ENCODE peak calls at places on chromosomes 13 and 19, in four cellular contexts. N is activated CD8-positive, alpha-beta memory T cell treated with anti-CD3 and anti-CD28 coated beads for 48 hours; C is stimulated activated CD4-positive, alpha-beta T cell treated with anti-CD3 and anti-CD28 coated beads, TNF-alpha, amount 100 ng/mL, for 4 hours; E is cardiac fibroblast. M is an unnamed sample.

GRCh38 chr19:10286803-10287737 is at the start of gene ICAM4:
- DNase-seq in C (no peak), E (peak; percentile 75), N (no peak), M (no peak)

GRCh38 chr19:28472843-28473242 is 740.1 kb downstream of the UQCRFS1 start:
- DNase-seq in C (no peak), E (no peak), N (no peak), M (no peak)

GRCh38 chr13:51444922-51445321 is 7.9 kb downstream of the INTS6 start:
- DNase-seq in C (no peak), N (no peak), E (peak; percentile 78), M (no peak)

GRCh38 chr19:49132974-49133609 is 13.7 kb downstream of the PPFIA3 start:
- DNase-seq in N (no peak), C (peak; percentile 26), E (no peak), M (no peak)

GRCh38 chr19:17243340-17243853 is 2.3 kb downstream of the NR2F6 start:
- DNase-seq in C (no peak), N (no peak), E (no peak), M (no peak)

GRCh38 chr19:57241181-57241580 is 749 bp downstream of the ZNF805 start:
- DNase-seq in C (no peak), N (no peak), E (peak; percentile 51), M (no peak)

GRCh38 chr13:95603887-95604533 is 40.5 kb downstream of the DZIP1 start:
- DNase-seq in N (no peak), E (peak; percentile 61), C (no peak), M (no peak)

GRCh38 chr13:100388923-100389322 is 199.7 kb downstream of the GGACT start:
- DNase-seq in C (no peak), E (no peak), N (no peak), M (no peak)

GRCh38 chr19:51086153-51086850 is 3.6 kb upstream of the KLK14 start:
- DNase-seq in C (no peak), E (no peak), N (no peak), M (no peak)

GRCh38 chr19:43774103-43774939 is 6.5 kb downstream of the KCNN4 start:
- DNase-seq in N (no peak), C (no peak), E (peak; percentile 77), M (no peak)

GRCh38 chr13:57631607-57632275 is at the start of gene PCDH17:
- DNase-seq in N (no peak), C (no peak), E (peak; percentile 35), M (no peak)

GRCh38 chr19:51490676-51491075 is 10.9 kb downstream of the SIGLEC12 start:
- DNase-seq in E (no peak), C (no peak), N (no peak), M (no peak)

GRCh38 chr13:62388515-62388914 is 972.9 kb upstream of the PCDH20 start:
- DNase-seq in E (no peak), N (no peak), C (no peak), M (no peak)

GRCh38 chr13:98022210-98022609 is 68.7 kb downstream of the IPO5 start:
- DNase-seq in C (no peak), N (no peak), E (peak; percentile 58), M (no peak)

GRCh38 chr13:32911506-32911905 is 104.7 kb upstream of the KL start:
- DNase-seq in C (no peak), N (no peak), E (peak; percentile 50), M (no peak)

GRCh38 chr13:21458457-21458815 is 667 bp downstream of the ZDHHC20 start:
- DNase-seq in N (peak; percentile 20), E (no peak), C (no peak), M (no peak)

GRCh38 chr19:38451629-38452028 is 18.1 kb downstream of the RYR1 start:
- DNase-seq in C (no peak), N (no peak), E (no peak), M (no peak)

GRCh38 chr13:75687145-75687763 is 51.1 kb downstream of the LMO7 start:
- DNase-seq in E (peak; percentile 72), N (no peak), C (no peak), M (no peak)

GRCh38 chr19:18428173-18428836 is 9.1 kb downstream of the SSBP4 start:
- DNase-seq in N (no peak), E (no peak), C (no peak), M (no peak)

GRCh38 chr13:35388979-35389378 is 87.5 kb downstream of the MAB21L1 start:
- DNase-seq in E (peak; percentile 51), C (no peak), N (no peak), M (no peak)

GRCh38 chr19:33063356-33064116 is 1.2 kb downstream of the RHPN2 start:
- DNase-seq in E (peak; percentile 43), C (no peak), N (no peak), M (no peak)

GRCh38 chr13:32791545-32792172 is 205.4 kb downstream of the PDS5B start:
- DNase-seq in C (no peak), N (no peak), E (no peak), M (peak; percentile 20)

GRCh38 chr13:22789027-22789593 is 391.7 kb upstream of the SGCG start:
- DNase-seq in E (no peak), N (no peak), C (no peak), M (no peak)

GRCh38 chr13:110265682-110266430 is 41.1 kb downstream of the COL4A1 start:
- DNase-seq in C (no peak), N (no peak), E (no peak), M (no peak)

GRCh38 chr13:101415358-101416174 is 742 bp downstream of the NALCN start:
- DNase-seq in C (no peak), E (no peak), N (no peak), M (no peak)

GRCh38 chr19:8617984-8618383 is 7.5 kb upstream of the ADAMTS10 start:
- DNase-seq in C (no peak), E (no peak), N (no peak), M (no peak)

M was measured in GM18507.